ENCODE peak calls at places on chromosomes 12 and 14, in four cellular contexts. One of them, this sample, is unnamed.

GRCh38 chr12:93297032-93297431 is 80.7 kb upstream of the NUDT4 start:
- DNase-seq in fibroblast of lung: no peak
- DNase-seq in tibial nerve: no peak
- DNase-seq in tibial artery: no peak
- DNase-seq in this sample: no peak

GRCh38 chr14:38107216-38107631 is 100.5 kb upstream of the SSTR1 start:
- DNase-seq in tibial nerve: no peak
- DNase-seq in tibial artery: no peak
- DNase-seq in fibroblast of lung: no peak
- DNase-seq in this sample: no peak

GRCh38 chr12:948238-948637 is 1.3 kb downstream of the RAD52 start:
- DNase-seq in fibroblast of lung: no peak
- DNase-seq in tibial nerve: no peak
- DNase-seq in tibial artery: no peak
- DNase-seq in this sample: no peak

GRCh38 chr14:65286443-65286842 is 126.1 kb upstream of the FUT8 start:
- DNase-seq in tibial artery: no peak
- DNase-seq in tibial nerve: no peak
- DNase-seq in fibroblast of lung: no peak
- DNase-seq in this sample: no peak

GRCh38 chr14:20262642-20263128 is 23.6 kb downstream of the OR11H4 start:
- DNase-seq in fibroblast of lung: peak; percentile 15
- DNase-seq in tibial nerve: no peak
- DNase-seq in tibial artery: no peak
- DNase-seq in this sample: peak; percentile 94

GRCh38 chr12:12714276-12715001 is 2.7 kb upstream of the CDKN1B start:
- DNase-seq in fibroblast of lung: peak; percentile 54
- DNase-seq in tibial nerve: no peak
- DNase-seq in tibial artery: no peak
- DNase-seq in this sample: no peak

GRCh38 chr12:98754095-98754494 is 109.0 kb downstream of the APAF1 start:
- DNase-seq in tibial nerve: no peak
- DNase-seq in tibial artery: no peak
- DNase-seq in fibroblast of lung: peak; percentile 90
- DNase-seq in this sample: no peak

GRCh38 chr12:110750784-110751461 is 8.2 kb upstream of the PPP1CC start:
- DNase-seq in fibroblast of lung: peak; percentile 65
- DNase-seq in tibial nerve: no peak
- DNase-seq in tibial artery: peak; percentile 33
- DNase-seq in this sample: no peak

DNA sequence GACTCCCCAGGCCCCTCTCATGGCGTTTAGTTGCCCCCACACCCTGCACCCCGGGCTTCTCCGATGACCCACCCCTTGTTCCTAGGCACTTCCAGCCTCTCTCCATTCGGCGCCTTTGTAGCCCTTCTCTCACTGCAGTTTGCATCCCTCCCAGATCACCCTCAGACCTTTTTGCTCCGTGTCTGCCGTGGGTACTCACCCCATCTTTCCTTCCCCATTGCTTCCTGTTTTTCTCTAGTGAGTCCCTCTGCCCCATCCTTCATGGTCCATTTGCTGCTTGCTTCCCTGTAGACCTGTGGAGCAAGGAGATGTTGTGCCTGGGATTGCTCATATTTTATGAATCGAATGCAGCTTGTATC is 568 bp downstream of the DENR start:
- DNase-seq in tibial nerve: no peak
- DNase-seq in tibial artery: no peak
- DNase-seq in fibroblast of lung: peak; percentile 9
- DNase-seq in this sample: no peak
- H3K27ac ChIP-seq in tibial nerve: peak overlapping the region; percentile 82
- H3K27ac ChIP-seq in tibial artery: peak overlapping the region; percentile 86
- H3K27ac ChIP-seq in fibroblast of lung: peak overlapping the region; percentile 94
- H3K27ac ChIP-seq in this sample: peak overlapping the region; percentile 74

DNA sequence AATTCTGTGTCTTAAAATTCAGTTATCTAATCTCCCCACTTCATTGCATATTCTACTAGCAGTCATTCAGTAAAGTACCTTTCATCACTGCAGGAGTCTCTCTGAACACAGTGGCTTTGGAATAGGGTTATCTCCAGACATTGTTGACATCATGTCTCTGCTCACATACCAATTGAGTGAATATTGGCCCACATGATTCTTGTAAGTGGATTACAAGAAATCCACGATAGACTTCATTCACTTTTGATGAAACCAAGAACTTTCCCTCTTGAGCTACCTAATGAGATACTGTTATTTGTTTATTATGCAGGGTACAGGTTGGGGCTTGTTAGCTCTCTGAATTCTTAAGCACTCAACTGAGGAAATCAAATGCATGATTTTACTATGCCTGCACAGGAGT is 284.9 kb downstream of the RAD51B start:
- DNase-seq in tibial artery: no peak
- DNase-seq in tibial nerve: no peak
- DNase-seq in fibroblast of lung: peak; percentile 97
- DNase-seq in this sample: peak; percentile 97
- H3K27ac ChIP-seq in tibial artery: peak overlapping the region; percentile 59
- H3K27ac ChIP-seq in tibial nerve: no peak overlapping the region
- H3K27ac ChIP-seq in fibroblast of lung: no peak overlapping the region
- H3K27ac ChIP-seq in this sample: peak overlapping the region; percentile 53

GRCh38 chr12:120265483-120266179 is at the start of gene PXN:
- DNase-seq in tibial nerve: peak; percentile 81
- DNase-seq in tibial artery: peak; percentile 78
- DNase-seq in fibroblast of lung: peak; percentile 61
- DNase-seq in this sample: no peak
- H3K27ac ChIP-seq in tibial nerve: peak within 1 kb of the TSS; percentile 98
- H3K27ac ChIP-seq in tibial artery: peak within 1 kb of the TSS; percentile 90
- H3K27ac ChIP-seq in fibroblast of lung: peak within 1 kb of the TSS; percentile 50
- H3K27ac ChIP-seq in this sample: peak within 1 kb of the TSS; percentile 83

GRCh38 chr12:49797452-49797782 is 30.8 kb downstream of the NCKAP5L start:
- DNase-seq in fibroblast of lung: no peak
- DNase-seq in tibial nerve: no peak
- DNase-seq in tibial artery: no peak
- DNase-seq in this sample: no peak
- H3K27ac ChIP-seq in fibroblast of lung: no peak overlapping the region
- H3K27ac ChIP-seq in tibial nerve: peak overlapping the region; percentile 28
- H3K27ac ChIP-seq in tibial artery: no peak overlapping the region
- H3K27ac ChIP-seq in this sample: no peak overlapping the region

DNA sequence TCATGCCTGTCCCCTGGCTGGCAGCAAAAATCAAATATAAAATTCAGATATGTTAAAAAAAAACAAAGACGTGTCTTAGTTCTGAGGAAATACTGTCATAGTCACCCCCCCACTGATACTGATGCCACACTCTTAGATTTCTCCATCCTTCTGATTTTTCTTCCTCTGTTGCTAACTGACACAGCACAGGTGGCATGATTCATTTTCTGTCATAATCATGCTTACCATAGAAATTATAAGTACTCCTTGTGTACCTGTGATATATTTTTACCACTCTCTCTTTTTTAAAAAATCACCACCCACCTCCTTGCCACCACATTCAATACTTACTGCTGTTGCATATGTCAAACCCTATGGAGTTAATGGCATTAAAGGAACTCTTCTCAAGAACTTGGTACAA is 209.2 kb downstream of the PPM1H start:
- DNase-seq in tibial artery: no peak
- DNase-seq in fibroblast of lung: no peak
- DNase-seq in tibial nerve: no peak
- DNase-seq in this sample: no peak
- H3K27ac ChIP-seq in tibial artery: no peak overlapping the region
- H3K27ac ChIP-seq in fibroblast of lung: peak overlapping the region; percentile 35
- H3K27ac ChIP-seq in tibial nerve: no peak overlapping the region
- H3K27ac ChIP-seq in this sample: no peak overlapping the region

This sample was measured in foreskin keratinocyte.